ENCODE peak calls at places on chromosome 18, in four cellular contexts. One of them, this sample, is unnamed.

GRCh38 chr18:59846814-59847490 is 52.8 kb upstream of the PMAIP1 start:
- DNase-seq in stimulated activated CD8-positive, alpha-beta memory T cell treated with anti-CD3 and anti-CD28 coated beads, Interleukin-7, amount 100 ng/mL, for 1 hour: no peak
- DNase-seq in ELF-1: peak
- DNase-seq in AG04449: no peak
- DNase-seq in this sample: no peak

GRCh38 chr18:40935423-40935822 is 1019.6 kb upstream of the PIK3C3 start:
- DNase-seq in ELF-1: peak
- DNase-seq in AG04449: no peak
- DNase-seq in stimulated activated CD8-positive, alpha-beta memory T cell treated with anti-CD3 and anti-CD28 coated beads, Interleukin-7, amount 100 ng/mL, for 1 hour: no peak
- DNase-seq in this sample: peak

GRCh38 chr18:58208207-58208944 is 164.3 kb downstream of the NEDD4L start:
- DNase-seq in stimulated activated CD8-positive, alpha-beta memory T cell treated with anti-CD3 and anti-CD28 coated beads, Interleukin-7, amount 100 ng/mL, for 1 hour: no peak
- DNase-seq in ELF-1: no peak
- DNase-seq in AG04449: no peak
- DNase-seq in this sample: no peak

GRCh38 chr18:27377251-27377650 is 192.1 kb upstream of the CHST9 start:
- DNase-seq in ELF-1: no peak
- DNase-seq in AG04449: no peak
- DNase-seq in stimulated activated CD8-positive, alpha-beta memory T cell treated with anti-CD3 and anti-CD28 coated beads, Interleukin-7, amount 100 ng/mL, for 1 hour: no peak
- DNase-seq in this sample: no peak

GRCh38 chr18:34660572-34660971 is 49.5 kb upstream of the DTNA start:
- DNase-seq in stimulated activated CD8-positive, alpha-beta memory T cell treated with anti-CD3 and anti-CD28 coated beads, Interleukin-7, amount 100 ng/mL, for 1 hour: no peak
- DNase-seq in AG04449: no peak
- DNase-seq in ELF-1: peak
- DNase-seq in this sample: no peak

GRCh38 chr18:77132369-77133050 is at the start of gene MBP:
- DNase-seq in AG04449: no peak
- DNase-seq in stimulated activated CD8-positive, alpha-beta memory T cell treated with anti-CD3 and anti-CD28 coated beads, Interleukin-7, amount 100 ng/mL, for 1 hour: peak
- DNase-seq in ELF-1: peak
- DNase-seq in this sample: no peak

GRCh38 chr18:45785015-45785597 is 40.4 kb upstream of the SIGLEC15 start:
- DNase-seq in ELF-1: no peak
- DNase-seq in stimulated activated CD8-positive, alpha-beta memory T cell treated with anti-CD3 and anti-CD28 coated beads, Interleukin-7, amount 100 ng/mL, for 1 hour: no peak
- DNase-seq in AG04449: no peak
- DNase-seq in this sample: peak

GRCh38 chr18:26089247-26090129 is 925 bp downstream of the SS18 start:
- DNase-seq in ELF-1: no peak
- DNase-seq in AG04449: no peak
- DNase-seq in stimulated activated CD8-positive, alpha-beta memory T cell treated with anti-CD3 and anti-CD28 coated beads, Interleukin-7, amount 100 ng/mL, for 1 hour: no peak
- DNase-seq in this sample: no peak

GRCh38 chr18:74373428-74373827 is 57.8 kb downstream of the C18orf63 start:
- DNase-seq in AG04449: no peak
- DNase-seq in stimulated activated CD8-positive, alpha-beta memory T cell treated with anti-CD3 and anti-CD28 coated beads, Interleukin-7, amount 100 ng/mL, for 1 hour: peak
- DNase-seq in ELF-1: no peak
- DNase-seq in this sample: no peak

GRCh38 chr18:28115149-28115550 is 61.8 kb downstream of the CDH2 start:
- DNase-seq in ELF-1: peak
- DNase-seq in AG04449: peak
- DNase-seq in stimulated activated CD8-positive, alpha-beta memory T cell treated with anti-CD3 and anti-CD28 coated beads, Interleukin-7, amount 100 ng/mL, for 1 hour: no peak
- DNase-seq in this sample: peak

GRCh38 chr18:46097378-46097852 is 681 bp downstream of the ATP5F1A start:
- DNase-seq in AG04449: no peak
- DNase-seq in stimulated activated CD8-positive, alpha-beta memory T cell treated with anti-CD3 and anti-CD28 coated beads, Interleukin-7, amount 100 ng/mL, for 1 hour: no peak
- DNase-seq in ELF-1: no peak
- DNase-seq in this sample: no peak

GRCh38 chr18:48861181-48861715 is 89.5 kb downstream of the SMAD7 start:
- DNase-seq in ELF-1: peak
- DNase-seq in stimulated activated CD8-positive, alpha-beta memory T cell treated with anti-CD3 and anti-CD28 coated beads, Interleukin-7, amount 100 ng/mL, for 1 hour: no peak
- DNase-seq in AG04449: no peak
- DNase-seq in this sample: no peak

GRCh38 chr18:48455555-48456478 is 46.6 kb upstream of the ZBTB7C start:
- DNase-seq in AG04449: peak
- DNase-seq in ELF-1: no peak
- DNase-seq in stimulated activated CD8-positive, alpha-beta memory T cell treated with anti-CD3 and anti-CD28 coated beads, Interleukin-7, amount 100 ng/mL, for 1 hour: peak
- DNase-seq in this sample: peak

GRCh38 chr18:32427084-32427933 is 43.4 kb downstream of the GAREM1 start:
- DNase-seq in ELF-1: no peak
- DNase-seq in AG04449: no peak
- DNase-seq in stimulated activated CD8-positive, alpha-beta memory T cell treated with anti-CD3 and anti-CD28 coated beads, Interleukin-7, amount 100 ng/mL, for 1 hour: no peak
- DNase-seq in this sample: peak

GRCh38 chr18:3615374-3615773 is 165.4 kb downstream of the TGIF1 start:
- DNase-seq in ELF-1: no peak
- DNase-seq in AG04449: no peak
- DNase-seq in stimulated activated CD8-positive, alpha-beta memory T cell treated with anti-CD3 and anti-CD28 coated beads, Interleukin-7, amount 100 ng/mL, for 1 hour: no peak
- DNase-seq in this sample: no peak

GRCh38 chr18:56296381-56296780 is 342.0 kb downstream of the TXNL1 start:
- DNase-seq in ELF-1: no peak
- DNase-seq in AG04449: no peak
- DNase-seq in stimulated activated CD8-positive, alpha-beta memory T cell treated with anti-CD3 and anti-CD28 coated beads, Interleukin-7, amount 100 ng/mL, for 1 hour: no peak
- DNase-seq in this sample: no peak

GRCh38 chr18:286515-287310 is 18.9 kb upstream of the THOC1 start:
- DNase-seq in ELF-1: no peak
- DNase-seq in stimulated activated CD8-positive, alpha-beta memory T cell treated with anti-CD3 and anti-CD28 coated beads, Interleukin-7, amount 100 ng/mL, for 1 hour: no peak
- DNase-seq in AG04449: no peak
- DNase-seq in this sample: peak

GRCh38 chr18:26711806-26712205 is 153.7 kb downstream of the AQP4 start:
- DNase-seq in AG04449: no peak
- DNase-seq in ELF-1: no peak
- DNase-seq in stimulated activated CD8-positive, alpha-beta memory T cell treated with anti-CD3 and anti-CD28 coated beads, Interleukin-7, amount 100 ng/mL, for 1 hour: no peak
- DNase-seq in this sample: no peak

GRCh38 chr18:73691624-73692023 is 456.0 kb downstream of the FBXO15 start:
- DNase-seq in ELF-1: no peak
- DNase-seq in stimulated activated CD8-positive, alpha-beta memory T cell treated with anti-CD3 and anti-CD28 coated beads, Interleukin-7, amount 100 ng/mL, for 1 hour: no peak
- DNase-seq in AG04449: no peak
- DNase-seq in this sample: no peak

GRCh38 chr18:51132256-51132935 is 65.1 kb downstream of the MEX3C start:
- DNase-seq in ELF-1: no peak
- DNase-seq in stimulated activated CD8-positive, alpha-beta memory T cell treated with anti-CD3 and anti-CD28 coated beads, Interleukin-7, amount 100 ng/mL, for 1 hour: no peak
- DNase-seq in AG04449: no peak
- DNase-seq in this sample: no peak

GRCh38 chr18:26104037-26104436 is 13.6 kb upstream of the SS18 start:
- DNase-seq in AG04449: no peak
- DNase-seq in ELF-1: no peak
- DNase-seq in stimulated activated CD8-positive, alpha-beta memory T cell treated with anti-CD3 and anti-CD28 coated beads, Interleukin-7, amount 100 ng/mL, for 1 hour: no peak
- DNase-seq in this sample: no peak

GRCh38 chr18:40124107-40124506 is 1830.9 kb upstream of the PIK3C3 start:
- DNase-seq in stimulated activated CD8-positive, alpha-beta memory T cell treated with anti-CD3 and anti-CD28 coated beads, Interleukin-7, amount 100 ng/mL, for 1 hour: no peak
- DNase-seq in ELF-1: no peak
- DNase-seq in AG04449: no peak
- DNase-seq in this sample: no peak

GRCh38 chr18:47175895-47176575 is at the start of gene IER3IP1:
- DNase-seq in ELF-1: peak
- DNase-seq in stimulated activated CD8-positive, alpha-beta memory T cell treated with anti-CD3 and anti-CD28 coated beads, Interleukin-7, amount 100 ng/mL, for 1 hour: peak
- DNase-seq in AG04449: peak
- DNase-seq in this sample: peak

GRCh38 chr18:27181726-27182125 is 3.4 kb downstream of the CHST9 start:
- DNase-seq in AG04449: no peak
- DNase-seq in stimulated activated CD8-positive, alpha-beta memory T cell treated with anti-CD3 and anti-CD28 coated beads, Interleukin-7, amount 100 ng/mL, for 1 hour: no peak
- DNase-seq in ELF-1: no peak
- DNase-seq in this sample: no peak

GRCh38 chr18:5122270-5122669 is 74.8 kb downstream of the AKAIN1 start:
- DNase-seq in AG04449: no peak
- DNase-seq in ELF-1: peak
- DNase-seq in stimulated activated CD8-positive, alpha-beta memory T cell treated with anti-CD3 and anti-CD28 coated beads, Interleukin-7, amount 100 ng/mL, for 1 hour: no peak
- DNase-seq in this sample: no peak

This sample was measured in stromal cell of bone marrow.